ENCODE peak calls at places on chromosome 22, in six cellular contexts. X, G, T, J, H and N are unnamed samples.

GRCh38 chr22:49838771-49839717 is 11.4 kb upstream of the BRD1 start:
- DNase-seq in X (no peak), G (no peak), T (peak; percentile 30), J (peak; percentile 37), H (no peak), N (no peak)

GRCh38 chr22:37571258-37571991 is 8.5 kb downstream of the LGALS2 start:
- DNase-seq in X (no peak), G (peak; percentile 67), T (no peak), J (no peak), H (peak; percentile 77), N (no peak)

GRCh38 chr22:19509923-19510322 is 14.3 kb downstream of the CLDN5 start:
- DNase-seq in X (no peak), G (no peak), T (no peak), J (no peak), H (no peak), N (no peak)

GRCh38 chr22:24506802-24507438 is 11.8 kb downstream of the UPB1 start:
- DNase-seq in X (peak; percentile 54), G (no peak), T (no peak), J (no peak), H (peak; percentile 13), N (no peak)

GRCh38 chr22:16695261-16695660 is 102.7 kb upstream of the CCT8L2 start:
- DNase-seq in X (no peak), G (no peak), T (no peak), J (no peak), H (no peak), N (no peak)

GRCh38 chr22:44180706-44181032 is at the start of gene PARVG:
- DNase-seq in X (no peak), G (no peak), T (no peak), J (no peak), H (peak; percentile 19), N (no peak)

GRCh38 chr22:45602824-45603301 is 68.8 kb upstream of the ATXN10 start:
- DNase-seq in X (peak; percentile 84), G (peak; percentile 23), T (no peak), J (peak; percentile 80), H (no peak), N (no peak)

GRCh38 chr22:38504731-38505594 is 1.1 kb downstream of the DDX17 start:
- DNase-seq in X (no peak), G (peak; percentile 61), T (peak; percentile 43), J (peak; percentile 29), H (peak; percentile 40), N (no peak)

GRCh38 chr22:44521326-44521725 is 23.3 kb upstream of the RTL6 start:
- DNase-seq in X (no peak), G (no peak), T (no peak), J (no peak), H (no peak), N (no peak)

GRCh38 chr22:42768385-42769035 is 47.8 kb upstream of the A4GALT start:
- DNase-seq in X (no peak), G (no peak), T (no peak), J (peak; percentile 3), H (no peak), N (no peak)

GRCh38 chr22:19568337-19569311 is 44.4 kb upstream of the CLDN5 start:
- DNase-seq in X (no peak), G (peak; percentile 92), T (no peak), J (no peak), H (no peak), N (no peak)

GRCh38 chr22:33737662-33738061 is 182.6 kb downstream of the LARGE1 start:
- DNase-seq in X (no peak), G (no peak), T (no peak), J (no peak), H (no peak), N (no peak)

GRCh38 chr22:23289851-23290724 is 109.8 kb downstream of the BCR start:
- DNase-seq in X (peak; percentile 2), G (peak; percentile 52), T (peak; percentile 76), J (peak; percentile 74), H (peak; percentile 63), N (no peak)

GRCh38 chr22:50739279-50739691 is 1.3 kb downstream of the ACR start:
- DNase-seq in X (no peak), G (no peak), T (no peak), J (no peak), H (no peak), N (no peak)

GRCh38 chr22:39942433-39943213 is 17.6 kb upstream of the TMA7B start:
- DNase-seq in X (no peak), G (no peak), T (no peak), J (no peak), H (no peak), N (no peak)

GRCh38 chr22:49099089-49099488 is 728.6 kb downstream of the BRD1 start:
- DNase-seq in X (no peak), G (no peak), T (no peak), J (no peak), H (no peak), N (no peak)

GRCh38 chr22:37905534-37906363 is at the start of gene MICALL1:
- DNase-seq in X (peak; percentile 29), G (peak; percentile 87), T (peak; percentile 72), J (peak; percentile 93), H (peak; percentile 90), N (no peak)

GRCh38 chr22:30279389-30279788 is 9.9 kb downstream of the CASTOR1 start:
- DNase-seq in X (no peak), G (no peak), T (no peak), J (no peak), H (no peak), N (no peak)

GRCh38 chr22:29787371-29787980 is 20.3 kb downstream of the UQCR10 start:
- DNase-seq in X (no peak), G (no peak), T (no peak), J (no peak), H (peak; percentile 50), N (no peak)

GRCh38 chr22:38353142-38353629 is 36.0 kb upstream of the CSNK1E start:
- DNase-seq in X (peak; percentile 35), G (peak; percentile 63), T (peak; percentile 72), J (peak; percentile 70), H (peak; percentile 81), N (no peak)

GRCh38 chr22:33687464-33687863 is 232.8 kb downstream of the LARGE1 start:
- DNase-seq in X (no peak), G (no peak), T (no peak), J (no peak), H (no peak), N (no peak)

GRCh38 chr22:29314074-29314473 is 1.4 kb downstream of the RASL10A start:
- DNase-seq in X (no peak), G (peak; percentile 36), T (peak; percentile 69), J (no peak), H (no peak), N (no peak)

GRCh38 chr22:30860176-30861105 is 108.1 kb downstream of the MORC2 start:
- DNase-seq in X (no peak), G (no peak), T (no peak), J (no peak), H (no peak), N (no peak)

GRCh38 chr22:47782461-47783075 is 1020.1 kb downstream of the TBC1D22A start:
- DNase-seq in X (no peak), G (no peak), T (no peak), J (no peak), H (no peak), N (no peak)

GRCh38 chr22:50523458-50523805 is 2.0 kb downstream of the SCO2 start:
- DNase-seq in X (no peak), G (no peak), T (no peak), J (no peak), H (no peak), N (no peak)

GRCh38 chr22:31489632-31490495 is at the start of gene EIF4ENIF1:
- DNase-seq in X (peak; percentile 76), G (peak; percentile 86), T (peak; percentile 88), J (peak; percentile 85), H (peak; percentile 85), N (no peak)

GRCh38 chr22:36599771-36600170 is 70.8 kb upstream of the EIF3D start:
- DNase-seq in X (no peak), G (no peak), T (no peak), J (no peak), H (no peak), N (no peak)

GRCh38 chr22:39219071-39220050 is 25.4 kb downstream of the PDGFB start:
- DNase-seq in X (no peak), G (peak; percentile 70), T (no peak), J (peak; percentile 44), H (no peak), N (no peak)

GRCh38 chr22:34623580-34623979 is 442.4 kb upstream of the ISX start:
- DNase-seq in X (no peak), G (no peak), T (no peak), J (no peak), H (no peak), N (no peak)

GRCh38 chr22:21045585-21046294 is at the start of gene LRRC74B:
- DNase-seq in X (peak; percentile 88), G (peak; percentile 89), T (peak; percentile 88), J (peak; percentile 98), H (peak; percentile 92), N (no peak)

GRCh38 chr22:25083414-25084166 is 116.1 kb upstream of the CRYBB3 start:
- DNase-seq in X (peak; percentile 62), G (peak; percentile 10), T (no peak), J (peak; percentile 68), H (peak; percentile 84), N (no peak)

GRCh38 chr22:24067587-24068376 is 56.7 kb downstream of the CABIN1 start:
- DNase-seq in X (peak; percentile 34), G (peak; percentile 61), T (peak; percentile 50), J (no peak), H (no peak), N (no peak)

GRCh38 chr22:35253946-35254345 is 3.3 kb upstream of the HMGXB4 start:
- DNase-seq in X (no peak), G (no peak), T (no peak), J (no peak), H (no peak), N (no peak)

GRCh38 chr22:25282346-25282670 is 62.9 kb downstream of the CRYBB2 start:
- DNase-seq in X (no peak), G (no peak), T (no peak), J (no peak), H (no peak), N (no peak)